ENCODE peak calls at places on chromosomes 3 and 15, in four cellular contexts. M is body of pancreas; F is K562; D is effector memory CD8-positive, alpha-beta T cell. O is an unnamed sample.

GRCh38 chr3:122014741-122015140 is 7.3 kb downstream of the ILDR1 start:
- ATAC-seq in F (no peak), D (no peak), M (no peak), O (peak)

GRCh38 chr3:110902453-110903085 is 169.0 kb upstream of the NECTIN3 start:
- ATAC-seq in D (no peak), M (peak), F (no peak), O (no peak)

GRCh38 chr3:47854267-47854666 is 51.3 kb downstream of the DHX30 start:
- ATAC-seq in D (no peak), F (no peak), M (no peak), O (no peak)

GRCh38 chr3:179200790-179201189 is 50.1 kb downstream of the KCNMB3 start:
- ATAC-seq in M (no peak), F (no peak), D (no peak), O (peak)

GRCh38 chr3:51672083-51672475 is 1.0 kb downstream of the TEX264 start:
- ATAC-seq in F (no peak), D (no peak), M (no peak), O (no peak)

GRCh38 chr3:168273917-168274316 is 178.2 kb upstream of the GOLIM4 start:
- ATAC-seq in F (no peak), D (no peak), M (no peak), O (no peak)

GRCh38 chr3:153442799-153443487 is 280.9 kb downstream of the RAP2B start:
- ATAC-seq in M (no peak), D (peak), F (no peak), O (peak)

GRCh38 chr15:48028712-48029111 is 92.1 kb upstream of the SLC24A5 start:
- ATAC-seq in M (no peak), F (no peak), D (no peak), O (no peak)

GRCh38 chr15:74022706-74023470 is 28.4 kb downstream of the PML start:
- ATAC-seq in F (no peak), M (no peak), D (no peak), O (no peak)

GRCh38 chr3:168616901-168617300 is 521.2 kb upstream of the GOLIM4 start:
- ATAC-seq in F (no peak), D (no peak), M (no peak), O (no peak)

GRCh38 chr15:70421197-70421482 is 323.4 kb upstream of the TLE3 start:
- ATAC-seq in D (no peak), M (no peak), F (no peak), O (no peak)

GRCh38 chr3:63892773-63893352 is 19.3 kb downstream of the SCAANT1 start:
- ATAC-seq in F (no peak), M (no peak), D (no peak), O (no peak)